ENCODE peak calls at places on chromosomes 13 and 19, in five cellular contexts. G is IMR-90, Z is transverse colon, Y is left ventricle myocardium inferior, O is PC-3. C is an unnamed sample. For H3K36me3, the result is how much of the 10 kb centered on the place peaks cover.

GRCh38 chr19:29785360-29785759 is 26.4 kb upstream of the CCNE1 start:
- DNase-seq in Y (no peak), O (no peak), Z (no peak), G (no peak), C (no peak)

GRCh38 chr19:46661735-46662592 is 982 bp upstream of the DACT3 start:
- DNase-seq in Y (peak), O (peak), Z (peak), G (peak), C (peak)

GRCh38 chr13:32019612-32020233 is 11.9 kb upstream of the FRY start:
- DNase-seq in Y (no peak), G (peak), Z (peak), O (peak), C (peak)

GRCh38 chr19:2586196-2586595 is 110.3 kb downstream of the GADD45B start:
- DNase-seq in Z (no peak), O (no peak), Y (no peak), G (no peak), C (no peak)

GRCh38 chr13:49220856-49221614 is 897 bp downstream of the MLNR start:
- DNase-seq in O (no peak), G (peak), Y (no peak), Z (no peak), C (no peak)

GRCh38 chr19:15108145-15108844 is 1.1 kb downstream of the SYDE1 start:
- DNase-seq in Y (no peak), O (no peak), G (no peak), Z (no peak), C (no peak)

GRCh38 chr13:78102121-78102677 is 183.6 kb upstream of the EDNRB start:
- DNase-seq in Y (peak), G (peak), O (peak), Z (peak), C (no peak)

GRCh38 chr13:45209229-45209628 is 8.4 kb upstream of the KCTD4 start:
- DNase-seq in O (peak), Y (no peak), G (peak), Z (no peak), C (no peak)

GRCh38 chr19:54462713-54463530 is 656 bp downstream of the LENG9 start:
- DNase-seq in Y (peak), O (peak), G (peak), Z (peak), C (peak)

GRCh38 chr19:14526423-14526822 is 3.0 kb upstream of the TECR start:
- DNase-seq in G (no peak), Z (no peak), O (no peak), Y (no peak), C (no peak)

GRCh38 chr19:21569497-21569870 is 64.1 kb downstream of the ZNF429 start:
- DNase-seq in Y (peak), Z (peak), G (no peak), O (no peak), C (peak)

GRCh38 chr13:73993661-73994060 is 140.5 kb downstream of the KLF12 start:
- DNase-seq in G (no peak), O (no peak), Y (no peak), Z (no peak), C (no peak)

GRCh38 chr19:52237771-52238400 is 31.5 kb upstream of the ZNF766 start:
- DNase-seq in Y (peak), O (peak), Z (peak), G (peak), C (peak)

GRCh38 chr19:3631053-3631861 is 4.7 kb upstream of the CACTIN start:
- DNase-seq in Z (no peak), O (no peak), G (no peak), Y (no peak), C (no peak)

GRCh38 chr19:44905437-44906160 is at the start of gene APOE:
- DNase-seq in O (no peak), G (no peak), Z (peak), Y (no peak), C (no peak)

GRCh38 chr19:11387154-11388034 is 3.3 kb upstream of the EPOR start:
- DNase-seq in O (no peak), Z (no peak), G (no peak), Y (no peak), C (no peak)

GRCh38 chr13:100608906-100609305 is 20.3 kb upstream of the GGACT start:
- DNase-seq in Z (peak), Y (no peak), G (no peak), O (no peak), C (no peak)

GRCh38 chr13:94537740-94538630 is 58.0 kb downstream of the TGDS start:
- DNase-seq in Z (no peak), G (no peak), O (peak), Y (no peak), C (no peak)

GRCh38 chr13:29472317-29472961 is 123.0 kb downstream of the SLC7A1 start:
- DNase-seq in Z (peak), G (peak), Y (no peak), O (peak), C (peak)

GRCh38 chr19:50649433-50650391 is at the start of gene C19orf81:
- DNase-seq in Z (no peak), O (peak), G (peak), Y (no peak), C (no peak)

GRCh38 chr13:45490068-45490467 is 25.3 kb downstream of the COG3 start:
- DNase-seq in G (no peak), Y (no peak), Z (no peak), O (peak), C (no peak)

GRCh38 chr13:113061796-113062425 is 43.7 kb upstream of the F7 start:
- DNase-seq in O (no peak), G (no peak), Z (no peak), Y (no peak), C (no peak)

GRCh38 chr19:412356-413355 is 3.7 kb upstream of the C2CD4C start:
- DNase-seq in Y (no peak), G (no peak), O (no peak), Z (no peak), C (peak)

GRCh38 chr19:1699386-1699785 is 47.0 kb upstream of the TCF3 start:
- DNase-seq in Y (no peak), G (no peak), Z (no peak), O (no peak), C (no peak)

GRCh38 chr19:48837081-48837524 is 812 bp upstream of the HSD17B14 start:
- DNase-seq in G (peak), Y (peak), O (peak), Z (peak), C (peak)

GRCh38 chr19:31099470-31100190 is 249.6 kb downstream of the TSHZ3 start:
- DNase-seq in Y (no peak), G (no peak), Z (no peak), O (peak), C (no peak)

GRCh38 chr13:27101847-27102246 is 69.8 kb downstream of the USP12 start:
- DNase-seq in G (no peak), Y (no peak), O (no peak), Z (no peak), C (no peak)
- H3K36me3 ChIP-seq in G (under half), Y (under half), O (under half), Z (under half), C (under half)

DNA sequence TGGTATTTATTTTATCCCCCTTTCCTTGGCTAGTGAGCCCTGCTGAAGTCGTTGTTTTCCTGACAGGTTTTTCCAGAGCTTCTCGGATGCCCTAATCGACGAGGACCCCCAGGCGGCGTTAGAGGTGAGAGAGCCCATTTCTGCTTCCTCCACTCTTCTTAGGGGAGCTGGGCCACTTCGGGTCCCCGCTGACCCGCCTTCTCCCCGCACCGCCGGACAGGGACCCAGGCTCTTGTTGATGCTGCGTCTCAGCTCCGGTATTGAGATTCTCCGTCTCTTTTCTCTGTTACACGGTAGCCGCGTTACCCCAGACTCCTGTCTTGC is 306 bp downstream of the SUGT1 start:
- DNase-seq in G (no peak), O (no peak), Y (no peak), Z (no peak), C (no peak)
- TF ChIP-seq CTCF in G (no peak), O (no peak), Y (peak), Z (no peak), C (peak)

GRCh38 chr13:22270881-22271280 is 600.0 kb downstream of the FGF9 start:
- DNase-seq in Z (no peak), G (no peak), O (no peak), Y (no peak), C (no peak)

GRCh38 chr13:22262328-22262920 is 591.6 kb downstream of the FGF9 start:
- DNase-seq in Y (no peak), G (peak), Z (no peak), O (no peak), C (no peak)

DNA sequence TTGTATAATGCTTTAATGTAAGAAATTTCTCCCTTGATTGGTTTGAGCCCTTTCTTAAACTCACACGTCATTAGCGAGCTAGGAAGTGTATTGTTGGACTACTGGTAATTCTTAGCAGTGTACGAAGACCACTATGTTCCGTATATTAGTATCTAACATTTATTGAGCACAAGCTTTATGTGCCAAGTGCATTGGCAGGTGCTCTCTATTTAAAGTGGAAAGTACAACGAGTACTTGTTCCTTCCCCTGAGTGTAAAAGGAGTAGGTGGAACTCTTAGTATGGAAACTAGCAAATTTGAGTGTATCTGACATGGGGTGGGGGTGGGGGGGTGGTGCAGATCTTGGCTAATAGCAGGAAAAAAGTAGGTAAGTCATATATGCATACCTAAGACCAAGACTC is 594.7 kb downstream of the FGF9 start:
- DNase-seq in O (no peak), Y (no peak), Z (no peak), G (no peak), C (no peak)
- H3K36me3 ChIP-seq in O (under half), Y (under half), Z (under half), G (under half), C (under half)

GRCh38 chr13:41579168-41579567 is 121.8 kb downstream of the RGCC start:
- DNase-seq in Y (no peak), G (no peak), Z (no peak), O (no peak), C (no peak)
- TF ChIP-seq CTCF in Y (no peak), G (no peak), Z (no peak), O (no peak), C (no peak)

GRCh38 chr19:17242431-17243208 is 3.1 kb downstream of the NR2F6 start:
- DNase-seq in Z (no peak), O (no peak), G (no peak), Y (no peak), C (peak)

GRCh38 chr19:17244618-17245534 is 843 bp downstream of the NR2F6 start:
- DNase-seq in G (no peak), Z (peak), O (no peak), Y (peak), C (peak)

GRCh38 chr19:17243340-17243853 is 2.3 kb downstream of the NR2F6 start:
- DNase-seq in Y (no peak), Z (peak), O (no peak), G (no peak), C (peak)

GRCh38 chr19:17245535-17245984 is at the start of gene NR2F6:
- DNase-seq in Z (no peak), G (no peak), Y (no peak), O (no peak), C (no peak)

GRCh38 chr19:17243854-17244617 is 1.7 kb downstream of the NR2F6 start:
- DNase-seq in Z (peak), Y (peak), G (peak), O (peak), C (peak)
- H3K36me3 ChIP-seq in Z (under half), Y (under half), G (under half), O (under half), C (under half)

DNA sequence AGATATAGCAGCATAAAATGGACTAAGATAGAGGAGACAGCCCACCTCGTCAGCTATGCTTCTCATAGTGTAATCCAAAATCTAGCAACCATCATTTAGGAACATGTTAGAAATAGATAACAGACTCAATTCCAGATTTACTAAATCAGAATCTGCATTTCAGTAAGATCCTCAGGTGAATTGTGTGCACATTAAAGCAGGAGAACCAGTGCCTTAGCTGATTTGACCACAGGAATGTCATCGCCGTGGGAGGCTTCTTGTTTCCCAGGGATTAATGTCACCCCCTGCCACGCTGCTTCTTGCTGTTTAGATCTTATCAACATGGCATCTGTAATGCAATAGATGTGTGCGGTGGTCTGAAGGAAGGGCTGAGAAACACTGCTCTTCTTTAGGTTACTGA is 84.0 kb downstream of the GPC5 start:
- DNase-seq in G (no peak), Z (no peak), Y (no peak), O (no peak), C (no peak)
- TF ChIP-seq CTCF in G (no peak), Z (no peak), Y (no peak), O (no peak), C (no peak)

GRCh38 chr19:40253611-40254092 is 27.2 kb upstream of the CCNP start:
- DNase-seq in Y (no peak), O (no peak), G (no peak), Z (no peak), C (peak)

GRCh38 chr19:40254714-40255418 is 28.4 kb upstream of the CCNP start:
- DNase-seq in O (no peak), Y (peak), G (no peak), Z (no peak), C (peak)

GRCh38 chr19:40256511-40256910 is 28.6 kb downstream of the AKT2 start:
- DNase-seq in G (no peak), Z (no peak), Y (peak), O (no peak), C (no peak)

GRCh38 chr19:40257096-40257517 is 28.0 kb downstream of the AKT2 start:
- DNase-seq in Y (peak), G (no peak), Z (no peak), O (peak), C (peak)

GRCh38 chr19:40255619-40256166 is 29.2 kb upstream of the CCNP start:
- DNase-seq in Z (no peak), G (no peak), O (no peak), Y (peak), C (no peak)
- H3K36me3 ChIP-seq in Z (under half), G (under half), O (under half), Y (half or more), C (under half)

DNA sequence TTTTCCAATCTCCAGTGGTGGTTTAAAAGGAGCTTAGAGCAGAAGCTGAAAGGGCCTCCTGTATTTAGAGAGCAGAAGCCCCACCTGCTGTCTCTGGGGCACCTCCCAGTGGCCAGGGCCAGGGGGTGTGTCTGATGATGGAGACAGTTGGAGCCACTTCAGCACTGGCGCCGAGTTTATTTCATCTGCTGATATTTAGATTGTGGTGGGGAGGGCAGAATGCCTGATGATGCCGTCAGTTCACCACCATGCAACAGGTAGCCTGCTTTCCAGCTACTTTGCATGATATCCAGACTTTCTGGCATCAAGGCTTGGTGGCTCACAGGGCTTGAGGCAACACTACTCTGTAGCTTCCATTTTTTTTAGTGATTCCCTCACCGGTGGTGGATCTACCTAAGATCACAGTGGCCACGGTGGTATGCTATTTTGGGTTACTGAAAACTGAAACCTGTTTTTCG is 371.9 kb downstream of the KCNRG start:
- DNase-seq in O (peak), Y (peak), G (peak), Z (peak), C (peak)
- TF ChIP-seq CTCF in O (peak), Y (peak), G (peak), Z (peak), C (peak)

GRCh38 chr19:9146882-9147281 is 6.7 kb downstream of the ZNF317 start:
- DNase-seq in O (no peak), G (no peak), Y (no peak), Z (no peak), C (no peak)

GRCh38 chr19:9150650-9151049 is 10.5 kb downstream of the ZNF317 start:
- DNase-seq in O (no peak), Y (no peak), Z (no peak), G (no peak), C (no peak)

GRCh38 chr19:9151367-9151766 is 11.2 kb downstream of the ZNF317 start:
- DNase-seq in O (no peak), Y (no peak), Z (no peak), G (no peak), C (no peak)

GRCh38 chr19:9149976-9150375 is 9.8 kb downstream of the ZNF317 start:
- DNase-seq in G (no peak), Y (no peak), O (peak), Z (no peak), C (no peak)

GRCh38 chr19:9148687-9149086 is 8.5 kb downstream of the ZNF317 start:
- DNase-seq in Z (no peak), Y (no peak), O (no peak), G (no peak), C (no peak)
- H3K36me3 ChIP-seq in Z (under half), Y (under half), O (half or more), G (under half), C (under half)

GRCh38 chr13:98198683-98199082 is 21.6 kb upstream of the RNF113B start:
- DNase-seq in G (no peak), O (no peak), Z (no peak), Y (no peak), C (no peak)
- TF ChIP-seq CTCF in G (no peak), O (no peak), Z (no peak), Y (no peak), C (no peak)

C was measured in thyroid gland.